ENCODE peak calls at places on chromosomes 1 and 21, in seven cellular contexts. U is fibroblast of lung, X is PC-3, W is GM23248, A is mammary epithelial cell, I is neural progenitor cell, M is SK-N-SH. E is an unnamed sample.

GRCh38 chr1:94296018-94296417 is 58.6 kb upstream of the ARHGAP29 start:
- DNase-seq in U (peak; percentile 78), X (peak; percentile 79), W (peak; percentile 87), A (peak; percentile 67), I (no peak), M (no peak), E (no peak)

GRCh38 chr21:28627691-28628090 is 365.0 kb downstream of the LTN1 start:
- DNase-seq in U (no peak), X (no peak), W (peak; percentile 16), A (no peak), I (no peak), M (no peak), E (no peak)

GRCh38 chr1:15407579-15407978 is 2.1 kb upstream of the EFHD2 start:
- DNase-seq in U (no peak), X (no peak), W (no peak), A (no peak), I (no peak), M (no peak), E (no peak)

GRCh38 chr1:207579436-207579799 is 65.5 kb upstream of the CR1L start:
- DNase-seq in U (peak; percentile 73), X (peak; percentile 92), W (peak; percentile 74), A (peak; percentile 54), I (peak; percentile 77), M (peak; percentile 28), E (no peak)

GRCh38 chr1:112540395-112540794 is 31.6 kb downstream of the WNT2B start:
- DNase-seq in U (peak; percentile 81), X (no peak), W (peak; percentile 70), A (no peak), I (no peak), M (no peak), E (no peak)

GRCh38 chr1:8409107-8409506 is 91.2 kb downstream of the SLC45A1 start:
- DNase-seq in U (peak; percentile 85), X (peak; percentile 35), W (peak; percentile 79), A (peak; percentile 53), I (peak; percentile 48), M (no peak), E (no peak)

GRCh38 chr21:38400195-38400695 is 98.0 kb downstream of the ERG start:
- DNase-seq in U (no peak), X (no peak), W (no peak), A (no peak), I (peak; percentile 76), M (no peak), E (no peak)

GRCh38 chr1:150708595-150708994 is 11.6 kb upstream of the GOLPH3L start:
- DNase-seq in U (no peak), X (no peak), W (no peak), A (no peak), I (no peak), M (no peak), E (no peak)

GRCh38 chr1:6040859-6041415 is 4.8 kb upstream of the KCNAB2 start:
- DNase-seq in U (no peak), X (no peak), W (no peak), A (no peak), I (no peak), M (no peak), E (no peak)

GRCh38 chr1:113660053-113660452 is 99.2 kb downstream of the PHTF1 start:
- DNase-seq in U (no peak), X (no peak), W (no peak), A (no peak), I (no peak), M (peak; percentile 32), E (no peak)

GRCh38 chr21:45460611-45461368 is 55.8 kb downstream of the COL18A1 start:
- DNase-seq in U (peak; percentile 68), X (peak; percentile 79), W (peak; percentile 90), A (peak; percentile 31), I (no peak), M (no peak), E (no peak)

GRCh38 chr1:152859696-152860095 is at the start of gene LCE7A:
- DNase-seq in U (no peak), X (no peak), W (no peak), A (no peak), I (no peak), M (no peak), E (no peak)

GRCh38 chr1:92425617-92426016 is 61.1 kb downstream of the GFI1 start:
- DNase-seq in U (no peak), X (no peak), W (no peak), A (no peak), I (peak; percentile 37), M (no peak), E (no peak)

GRCh38 chr1:248821101-248821500 is 4.6 kb downstream of the SH3BP5L start:
- DNase-seq in U (peak; percentile 32), X (peak; percentile 97), W (peak; percentile 96), A (peak; percentile 21), I (no peak), M (peak; percentile 13), E (no peak)

GRCh38 chr1:54459140-54459539 is 52.9 kb upstream of the SSBP3 start:
- DNase-seq in U (no peak), X (no peak), W (no peak), A (no peak), I (no peak), M (peak; percentile 19), E (no peak)

GRCh38 chr1:58741689-58742553 is 41.9 kb downstream of the JUN start:
- DNase-seq in U (no peak), X (no peak), W (no peak), A (no peak), I (no peak), M (no peak), E (no peak)

GRCh38 chr1:220881918-220882891 is 3.0 kb downstream of the HLX start:
- DNase-seq in U (peak; percentile 82), X (no peak), W (peak; percentile 53), A (no peak), I (peak; percentile 80), M (peak; percentile 13), E (peak; percentile 71)

GRCh38 chr1:19337289-19337688 is 25.2 kb downstream of the SLC66A1 start:
- DNase-seq in U (no peak), X (peak; percentile 79), W (no peak), A (no peak), I (no peak), M (no peak), E (no peak)

GRCh38 chr1:15923241-15923640 is 52.7 kb downstream of the ZBTB17 start:
- DNase-seq in U (peak; percentile 49), X (peak; percentile 55), W (peak; percentile 71), A (peak; percentile 85), I (no peak), M (no peak), E (no peak)

GRCh38 chr1:30781906-30782305 is 24.3 kb upstream of the LAPTM5 start:
- DNase-seq in U (no peak), X (no peak), W (no peak), A (no peak), I (no peak), M (no peak), E (peak; percentile 63)
- H3K4me1 ChIP-seq in U (no peaks in the 10 kb centered on the region), X (peaks cover 7% of the 10 kb centered on the region), W (no peaks in the 10 kb centered on the region), A (peaks cover 9% of the 10 kb centered on the region), I (peaks cover 8% of the 10 kb centered on the region), M (no peaks in the 10 kb centered on the region), E (peaks cover 4% of the 10 kb centered on the region)

GRCh38 chr1:51638350-51638749 is 21.5 kb downstream of the OSBPL9 start:
- DNase-seq in U (no peak), X (peak; percentile 48), W (no peak), A (no peak), I (no peak), M (no peak), E (no peak)

GRCh38 chr1:51634618-51635017 is 17.7 kb downstream of the OSBPL9 start:
- DNase-seq in U (no peak), X (no peak), W (no peak), A (no peak), I (no peak), M (no peak), E (no peak)

GRCh38 chr1:51636191-51636590 is 19.3 kb downstream of the OSBPL9 start:
- DNase-seq in U (no peak), X (no peak), W (peak; percentile 12), A (no peak), I (no peak), M (no peak), E (no peak)

GRCh38 chr1:51635611-51636010 is 18.7 kb downstream of the OSBPL9 start:
- DNase-seq in U (no peak), X (no peak), W (no peak), A (no peak), I (no peak), M (no peak), E (no peak)

DNA sequence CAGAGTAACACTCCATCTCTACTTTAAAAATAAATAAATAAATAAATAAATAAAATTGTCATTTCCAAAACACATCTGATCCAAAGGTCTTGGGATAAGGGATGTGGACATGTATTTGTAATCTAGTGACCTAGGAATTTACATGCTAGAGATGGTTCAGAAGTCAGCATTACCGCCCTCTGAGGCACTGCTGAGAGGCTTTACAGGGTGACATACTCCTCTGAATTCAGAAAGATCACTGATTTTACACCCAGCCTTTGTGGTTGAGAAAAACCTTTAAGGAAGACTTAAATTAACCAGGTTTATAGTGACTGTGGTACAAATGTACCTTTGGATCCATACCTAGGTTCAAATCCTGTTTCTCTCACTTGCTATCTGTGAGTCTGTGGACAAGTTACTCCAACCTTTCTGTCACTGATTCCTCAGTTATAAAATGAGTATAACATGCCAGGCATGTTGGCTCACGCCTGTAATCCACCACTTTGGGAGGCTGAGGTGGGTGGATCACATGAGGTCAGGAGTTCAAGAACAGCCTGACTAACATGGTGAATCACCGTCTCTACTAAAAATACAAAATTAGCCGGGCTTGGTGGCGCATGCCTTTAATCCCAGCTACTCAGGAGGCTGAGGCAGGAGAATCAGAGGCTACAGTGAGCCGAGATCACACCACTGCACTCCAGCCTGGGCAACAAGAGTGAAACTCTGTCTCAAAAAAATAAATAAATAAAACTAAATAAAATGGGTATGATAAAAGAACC is 20.1 kb downstream of the OSBPL9 start:
- DNase-seq in U (peak; percentile 82), X (peak; percentile 89), W (peak; percentile 90), A (peak; percentile 96), I (no peak), M (no peak), E (no peak)
- H3K9ac ChIP-seq in U (no peak overlapping the region), X (no peak overlapping the region), W (peak overlapping the region; percentile 39), A (peak overlapping the region; percentile 20), I (no peak overlapping the region), M (peak overlapping the region; percentile 53), E (no peak overlapping the region)

GRCh38 chr1:44151332-44151731 is 9.9 kb upstream of the KLF18 start:
- DNase-seq in U (no peak), X (no peak), W (no peak), A (no peak), I (no peak), M (no peak), E (no peak)
- H3K4me1 ChIP-seq in U (no peaks in the 10 kb centered on the region), X (peaks cover 25% of the 10 kb centered on the region), W (peaks cover 8% of the 10 kb centered on the region), A (no peaks in the 10 kb centered on the region), I (peaks cover 5% of the 10 kb centered on the region), M (peaks cover 16% of the 10 kb centered on the region), E (no peaks in the 10 kb centered on the region)

DNA sequence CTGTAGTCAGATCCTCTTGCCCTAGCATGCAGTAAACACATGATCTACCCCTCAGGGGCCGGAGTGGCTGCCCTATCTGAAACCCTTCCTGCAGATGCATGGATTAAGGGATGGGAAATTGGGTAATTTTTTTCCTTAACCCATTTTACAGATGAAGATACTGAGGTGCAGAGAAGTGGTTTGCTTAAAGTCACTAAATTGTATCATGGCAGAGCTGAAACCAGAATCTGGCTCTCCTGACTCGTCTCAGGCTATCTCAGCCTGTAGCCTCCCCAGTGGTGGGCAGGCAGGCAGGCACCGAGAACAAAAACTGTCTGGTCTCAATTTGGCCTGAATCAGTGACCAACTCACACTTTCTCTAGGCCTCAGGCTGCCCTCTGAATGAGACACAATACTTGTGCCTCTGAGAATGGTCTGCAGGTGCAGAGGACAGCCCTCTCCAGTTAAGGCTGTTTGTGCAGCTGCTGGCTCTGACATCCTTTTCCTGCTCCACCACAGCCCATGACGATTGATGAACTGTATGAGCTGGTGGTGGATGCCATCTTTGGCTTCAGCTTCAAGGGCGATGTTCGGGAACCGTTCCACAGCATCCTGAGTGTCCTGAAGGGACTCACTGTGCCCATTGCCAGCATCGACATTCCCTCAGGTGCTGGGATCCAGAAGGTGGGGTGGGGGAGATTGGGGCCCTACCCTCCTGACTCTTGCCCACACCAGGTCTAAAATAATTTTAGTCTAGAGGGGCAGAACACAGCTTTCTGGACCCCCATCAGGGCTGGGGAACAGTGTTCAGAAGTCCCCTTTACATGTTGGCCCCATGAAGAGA is 1.5 kb downstream of the NAXE start:
- DNase-seq in U (no peak), X (no peak), W (peak; percentile 24), A (no peak), I (no peak), M (no peak), E (no peak)
- H3K9ac ChIP-seq in U (no peak overlapping the region), X (no peak overlapping the region), W (no peak overlapping the region), A (no peak overlapping the region), I (no peak overlapping the region), M (no peak overlapping the region), E (peak overlapping the region; percentile 24)